ENCODE peak calls at places on chromosome 4, in seven cellular contexts. P is transverse colon, L is body of pancreas, H is BJ, A is mesendoderm, D is fibroblast of lung, R is A549. W is an unnamed sample.
A peak's percentile ranks its signal among the peaks of the same experiment; 100 is the strongest.

GRCh38 chr4:29390921-29391320 is 1329.2 kb upstream of the PCDH7 start:
- DNase-seq in P (no peak), L (no peak), H (no peak), A (no peak), D (no peak), R (no peak), W (no peak)

GRCh38 chr4:35175894-35176293 is 1068.4 kb downstream of the ARAP2 start:
- DNase-seq in P (no peak), L (no peak), H (no peak), A (no peak), D (no peak), R (no peak), W (no peak)

GRCh38 chr4:156146581-156146980 is 192.9 kb upstream of the CTSO start:
- DNase-seq in P (no peak), L (no peak), H (no peak), A (no peak), D (peak; percentile 64), R (no peak), W (no peak)

GRCh38 chr4:69860521-69861298 is 765 bp upstream of the SULT1E1 start:
- DNase-seq in P (no peak), L (no peak), H (no peak), A (no peak), D (no peak), R (no peak), W (no peak)

GRCh38 chr4:177008071-177008835 is 215.5 kb upstream of the VEGFC start:
- DNase-seq in P (no peak), L (no peak), H (no peak), A (no peak), D (peak; percentile 25), R (no peak), W (peak; percentile 17)

GRCh38 chr4:63458010-63458409 is 951.2 kb downstream of the TECRL start:
- DNase-seq in P (no peak), L (no peak), H (no peak), A (no peak), D (no peak), R (no peak), W (no peak)

GRCh38 chr4:119697887-119698393 is 69.3 kb upstream of the PDE5A start:
- DNase-seq in P (no peak), L (no peak), H (no peak), A (no peak), D (no peak), R (no peak), W (no peak)

GRCh38 chr4:189376901-189377300 is 563.8 kb upstream of the FRG1 start:
- DNase-seq in P (no peak), L (no peak), H (no peak), A (no peak), D (no peak), R (no peak), W (no peak)

GRCh38 chr4:169179609-169180526 is 90.9 kb downstream of the SH3RF1 start:
- DNase-seq in P (no peak), L (no peak), H (no peak), A (no peak), D (peak; percentile 53), R (no peak), W (no peak)

GRCh38 chr4:97395980-97396562 is 747.2 kb downstream of the STPG2 start:
- DNase-seq in P (no peak), L (no peak), H (no peak), A (no peak), D (no peak), R (peak; percentile 2), W (no peak)

GRCh38 chr4:5206391-5206790 is 155.1 kb downstream of the STK32B start:
- DNase-seq in P (no peak), L (no peak), H (peak; percentile 83), A (no peak), D (peak; percentile 43), R (peak; percentile 9), W (peak; percentile 35)

GRCh38 chr4:21896767-21897166 is 51.8 kb downstream of the KCNIP4 start:
- DNase-seq in P (no peak), L (no peak), H (no peak), A (no peak), D (no peak), R (no peak), W (no peak)

GRCh38 chr4:169307581-169307980 is 36.8 kb upstream of the SH3RF1 start:
- DNase-seq in P (no peak), L (no peak), H (no peak), A (peak; percentile 19), D (no peak), R (no peak), W (no peak)

GRCh38 chr4:24470681-24471622 is 113.4 kb downstream of the DHX15 start:
- DNase-seq in P (peak; percentile 11), L (peak; percentile 25), H (no peak), A (peak; percentile 79), D (peak; percentile 57), R (peak; percentile 35), W (peak; percentile 56)

GRCh38 chr4:53055274-53055673 is 193.2 kb downstream of the RASL11B start:
- DNase-seq in P (no peak), L (no peak), H (peak; percentile 37), A (no peak), D (peak; percentile 77), R (no peak), W (peak; percentile 89)

GRCh38 chr4:18882468-18882867 is 860.9 kb upstream of the LCORL start:
- DNase-seq in P (no peak), L (no peak), H (peak; percentile 63), A (peak; percentile 79), D (peak; percentile 54), R (peak; percentile 17), W (peak; percentile 41)

GRCh38 chr4:143023519-143023918 is 161.2 kb upstream of the USP38 start:
- DNase-seq in P (no peak), L (no peak), H (no peak), A (no peak), D (peak; percentile 49), R (no peak), W (no peak)

GRCh38 chr4:146916479-146917076 is 29.1 kb downstream of the TTC29 start:
- DNase-seq in P (no peak), L (no peak), H (peak; percentile 8), A (peak; percentile 37), D (peak; percentile 64), R (peak; percentile 13), W (peak; percentile 66)

GRCh38 chr4:74438661-74439060 is 6.3 kb upstream of the AREG start:
- DNase-seq in P (no peak), L (no peak), H (no peak), A (no peak), D (no peak), R (no peak), W (no peak)

GRCh38 chr4:2059034-2059725 is at the start of gene NAT8L:
- DNase-seq in P (no peak), L (no peak), H (no peak), A (peak; percentile 35), D (no peak), R (peak; percentile 42), W (no peak)

GRCh38 chr4:128275351-128275750 is 12.3 kb downstream of the PGRMC2 start:
- DNase-seq in P (no peak), L (no peak), H (no peak), A (no peak), D (no peak), R (peak; percentile 30), W (peak; percentile 70)
- H3K4me3 ChIP-seq in P (no peak overlapping the region), L (no peak overlapping the region), H (no peak overlapping the region), A (no peak overlapping the region), D (no peak overlapping the region), R (no peak overlapping the region), W (no peak overlapping the region)

DNA sequence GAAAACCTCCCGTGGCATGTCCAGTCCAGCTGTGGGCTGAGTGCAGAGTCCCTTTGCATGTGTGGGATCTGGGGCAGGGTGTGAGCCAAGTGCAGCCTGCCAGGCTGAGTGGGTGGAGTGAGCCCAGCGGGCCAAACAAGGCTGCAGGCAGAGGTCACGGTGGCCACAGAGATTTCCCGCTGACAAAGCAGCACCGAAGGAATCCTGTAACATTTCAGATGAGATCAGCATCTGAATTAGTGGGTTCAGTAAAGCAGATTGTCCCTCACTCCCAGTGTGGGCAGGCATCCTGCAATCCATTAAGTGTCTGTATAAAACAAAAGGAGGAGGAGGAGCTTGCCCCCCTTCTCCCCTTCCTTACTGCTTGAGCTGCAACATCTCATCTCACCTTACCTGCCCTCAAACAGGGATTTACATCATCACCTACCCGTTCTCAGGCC is 324.4 kb downstream of the FAT4 start:
- DNase-seq in P (no peak), L (no peak), H (no peak), A (peak; percentile 83), D (peak; percentile 13), R (no peak), W (no peak)
- H3K4me3 ChIP-seq in P (no peak overlapping the region), L (no peak overlapping the region), H (no peak overlapping the region), A (no peak overlapping the region), D (no peak overlapping the region), R (no peak overlapping the region), W (no peak overlapping the region)

GRCh38 chr4:154618708-154619315 is 6.4 kb upstream of the FGG start:
- DNase-seq in P (peak; percentile 70), L (peak; percentile 69), H (no peak), A (peak; percentile 75), D (peak; percentile 57), R (peak; percentile 76), W (peak; percentile 61)

GRCh38 chr4:154623995-154624394 is 11.5 kb upstream of the FGG start:
- DNase-seq in P (no peak), L (no peak), H (no peak), A (no peak), D (no peak), R (no peak), W (no peak)

GRCh38 chr4:154620111-154620510 is 7.7 kb upstream of the FGG start:
- DNase-seq in P (no peak), L (no peak), H (no peak), A (peak; percentile 14), D (no peak), R (no peak), W (no peak)

GRCh38 chr4:154626793-154627484 is 14.5 kb upstream of the FGG start:
- DNase-seq in P (peak; percentile 38), L (peak; percentile 64), H (no peak), A (peak; percentile 86), D (peak; percentile 43), R (peak; percentile 58), W (peak; percentile 53)

DNA sequence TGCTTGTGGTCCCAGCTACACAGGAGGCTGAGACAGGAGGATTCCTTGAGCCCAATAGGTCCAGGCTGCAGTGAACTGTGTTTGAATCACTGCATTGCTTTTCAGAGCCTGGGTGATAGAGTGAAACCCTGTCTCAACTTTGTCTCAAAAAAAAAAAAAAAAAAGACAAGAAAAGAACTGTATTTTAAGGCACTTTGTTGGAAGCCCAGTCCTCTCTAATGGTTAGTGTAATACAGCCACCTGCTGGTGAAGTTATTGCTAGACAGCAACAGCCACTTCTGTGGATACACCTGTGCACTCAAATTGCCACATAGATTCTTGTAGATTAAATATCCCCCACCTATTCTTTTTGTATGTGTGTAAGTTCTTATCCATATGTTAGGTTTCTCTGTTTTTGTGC is 10.1 kb upstream of the FGG start:
- DNase-seq in P (no peak), L (peak; percentile 16), H (no peak), A (peak; percentile 61), D (peak; percentile 67), R (peak; percentile 63), W (peak; percentile 73)
- H3K4me3 ChIP-seq in P (no peak overlapping the region), L (no peak overlapping the region), H (no peak overlapping the region), A (no peak overlapping the region), D (no peak overlapping the region), R (no peak overlapping the region), W (no peak overlapping the region)

DNA sequence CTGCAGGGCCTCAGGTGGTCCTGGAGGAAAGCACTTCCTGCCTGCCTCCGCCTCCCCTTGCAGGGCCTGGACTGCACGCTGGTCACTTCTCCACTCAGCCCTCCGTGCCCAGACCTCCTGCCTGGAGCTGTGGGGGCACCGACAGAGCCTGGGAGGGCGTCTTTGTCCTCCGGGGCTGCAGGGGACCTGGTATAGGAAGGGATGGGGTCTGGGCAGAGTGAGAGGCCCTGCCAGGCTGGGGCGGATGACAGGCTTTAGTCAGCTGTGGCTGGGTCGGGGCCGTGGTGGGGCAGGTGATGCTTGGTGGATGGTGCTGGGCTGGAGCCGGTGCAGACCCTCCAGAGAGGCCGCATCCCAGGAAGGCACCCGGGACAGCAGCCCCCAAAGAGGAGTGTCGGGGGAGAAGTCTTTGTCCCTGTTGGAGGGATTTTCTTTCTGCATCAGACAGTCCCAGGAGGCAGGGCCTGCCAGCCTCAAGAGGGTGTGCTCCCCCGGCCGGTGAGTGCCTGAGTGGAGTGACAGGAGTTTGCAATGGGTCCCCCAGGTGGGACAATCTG is 1.3 kb downstream of the DOK7 start:
- DNase-seq in P (no peak), L (no peak), H (no peak), A (no peak), D (no peak), R (no peak), W (no peak)
- H3K4me3 ChIP-seq in P (no peak overlapping the region), L (no peak overlapping the region), H (no peak overlapping the region), A (no peak overlapping the region), D (no peak overlapping the region), R (no peak overlapping the region), W (no peak overlapping the region)